ENCODE peak calls at places on chromosomes 5 and 9, in five cellular contexts. B, E, D, L and P are unnamed samples.

GRCh38 chr5:160054047-160054446 is 45.1 kb downstream of the TTC1 start:
- DNase-seq in L (no peak), D (peak), E (no peak), B (no peak), P (no peak)

GRCh38 chr5:168089201-168089887 is 202.1 kb upstream of the WWC1 start:
- DNase-seq in L (no peak), B (no peak), E (no peak), D (no peak), P (no peak)

GRCh38 chr9:135330685-135331590 is 148.6 kb upstream of the PPP1R26 start:
- DNase-seq in B (no peak), D (no peak), L (no peak), E (no peak), P (no peak)

GRCh38 chr9:113221800-113222481 is 597 bp downstream of the SLC31A1 start:
- DNase-seq in D (no peak), B (no peak), E (no peak), L (no peak), P (no peak)

GRCh38 chr5:80961376-80962281 is 1.5 kb downstream of the RASGRF2 start:
- DNase-seq in D (peak), L (no peak), E (no peak), B (no peak), P (no peak)

GRCh38 chr5:88672644-88673493 is 210.1 kb downstream of the MEF2C start:
- DNase-seq in L (no peak), D (no peak), B (no peak), E (no peak), P (no peak)

GRCh38 chr5:122844136-122844915 is 1.1 kb upstream of the SNX24 start:
- DNase-seq in E (no peak), B (no peak), L (no peak), D (no peak), P (no peak)

GRCh38 chr5:180494510-180495181 is 467 bp downstream of the CNOT6 start:
- DNase-seq in B (no peak), L (peak), D (no peak), E (peak), P (no peak)

GRCh38 chr9:111348821-111349271 is 18.8 kb upstream of the OR2K2 start:
- DNase-seq in E (no peak), D (peak), L (no peak), B (peak), P (no peak)

GRCh38 chr9:38380872-38381534 is 11.5 kb upstream of the ALDH1B1 start:
- DNase-seq in B (no peak), D (no peak), E (no peak), L (no peak), P (no peak)

GRCh38 chr5:40569549-40570270 is 110.0 kb upstream of the PTGER4 start:
- DNase-seq in L (no peak), B (peak), E (no peak), D (peak), P (no peak)

GRCh38 chr9:17578911-17579793 is at the start of gene SH3GL2:
- DNase-seq in E (peak), D (peak), L (peak), B (peak), P (no peak)

GRCh38 chr9:108017671-108018070 is 528.1 kb upstream of the KLF4 start:
- DNase-seq in B (no peak), D (no peak), L (peak), E (no peak), P (no peak)

GRCh38 chr9:110426052-110426709 is 88.5 kb upstream of the TXNDC8 start:
- DNase-seq in E (no peak), B (peak), L (peak), D (peak), P (no peak)

GRCh38 chr5:50962934-50963646 is 296.7 kb downstream of the PARP8 start:
- DNase-seq in B (peak), L (peak), D (peak), E (peak), P (peak)

GRCh38 chr9:76516871-76517270 is 57.9 kb downstream of the GCNT1 start:
- DNase-seq in L (no peak), D (no peak), E (no peak), B (no peak), P (no peak)

GRCh38 chr9:14584571-14584970 is 108.7 kb downstream of the ZDHHC21 start:
- DNase-seq in B (no peak), D (no peak), L (no peak), E (no peak), P (no peak)

GRCh38 chr9:90841213-90841612 is 39.6 kb downstream of the SYK start:
- DNase-seq in B (no peak), E (no peak), L (no peak), D (no peak), P (no peak)

GRCh38 chr9:1913931-1914330 is 101.2 kb upstream of the SMARCA2 start:
- DNase-seq in B (no peak), E (no peak), L (no peak), D (no peak), P (no peak)

GRCh38 chr5:125409496-125410351 is 663.3 kb upstream of the ZNF608 start:
- DNase-seq in D (peak), B (no peak), L (no peak), E (no peak), P (no peak)

GRCh38 chr9:87657190-87657589 is 68.7 kb upstream of the CTSL start:
- DNase-seq in B (no peak), E (peak), D (no peak), L (no peak), P (no peak)

GRCh38 chr5:1068895-1069719 is 42.8 kb downstream of the SLC12A7 start:
- DNase-seq in B (no peak), L (no peak), D (no peak), E (no peak), P (no peak)

GRCh38 chr5:1177826-1178528 is 23.4 kb upstream of the SLC6A19 start:
- DNase-seq in E (no peak), D (no peak), B (no peak), L (no peak), P (no peak)

GRCh38 chr5:6631441-6631840 is 1.4 kb downstream of the NSUN2 start:
- DNase-seq in E (no peak), D (no peak), B (peak), L (no peak), P (no peak)

GRCh38 chr5:64295100-64295499 is 129.5 kb downstream of the RNF180 start:
- DNase-seq in L (no peak), D (no peak), E (no peak), B (no peak), P (no peak)

GRCh38 chr5:5787366-5787765 is 364.9 kb downstream of the ICE1 start:
- DNase-seq in L (no peak), E (no peak), D (no peak), B (no peak), P (peak)

GRCh38 chr9:107213561-107214028 is 69.5 kb upstream of the RAD23B start:
- DNase-seq in E (no peak), D (peak), L (peak), B (peak), P (no peak)

GRCh38 chr5:175874462-175875139 is 3.2 kb downstream of the CPLX2 start:
- DNase-seq in E (no peak), L (no peak), D (no peak), B (no peak), P (no peak)

GRCh38 chr5:10018670-10019069 is 231.0 kb downstream of the ATPSCKMT start:
- DNase-seq in E (no peak), B (peak), L (peak), D (peak), P (no peak)

GRCh38 chr5:176501333-176501732 is 35.9 kb downstream of the RNF44 start:
- DNase-seq in D (peak), B (peak), E (no peak), L (peak), P (no peak)

GRCh38 chr5:175728885-175729828 is 71.3 kb downstream of the HRH2 start:
- DNase-seq in E (peak), D (no peak), L (no peak), B (peak), P (no peak)

GRCh38 chr5:94025788-94026473 is 284.5 kb upstream of the POU5F2 start:
- DNase-seq in D (no peak), L (no peak), E (no peak), B (no peak), P (no peak)

GRCh38 chr5:119354522-119355243 is 1.1 kb upstream of the TNFAIP8 start:
- DNase-seq in D (no peak), B (no peak), L (no peak), E (no peak), P (no peak)
- H3K4me3 ChIP-seq in D (no peak), B (no peak), L (no peak), E (no peak), P (peak)

GRCh38 chr5:35651002-35651756 is 33.5 kb downstream of the SPEF2 start:
- DNase-seq in E (no peak), D (peak), L (peak), B (peak), P (no peak)
- TF ChIP-seq CTCF in E (peak), D (peak), L (peak), B (peak), P (no peak)

GRCh38 chr9:137198051-137198747 is 2.3 kb downstream of the TPRN start:
- DNase-seq in D (no peak), L (peak), B (no peak), E (no peak), P (no peak)

GRCh38 chr9:137199411-137200121 is 975 bp downstream of the TPRN start:
- DNase-seq in E (no peak), L (no peak), B (peak), D (peak), P (no peak)

GRCh38 chr9:137201205-137201868 is 796 bp upstream of the TPRN start:
- DNase-seq in B (no peak), L (no peak), D (no peak), E (no peak), P (no peak)

GRCh38 chr9:137200311-137201204 is at the start of gene TPRN:
- DNase-seq in D (peak), B (peak), E (peak), L (peak), P (peak)

GRCh38 chr9:137198748-137199276 is 1.7 kb downstream of the TPRN start:
- DNase-seq in L (no peak), D (no peak), B (no peak), E (no peak), P (no peak)
- H3K4me3 ChIP-seq in L (peak), D (no peak), B (peak), E (no peak), P (peak)

GRCh38 chr5:139138790-139139189 is 59.4 kb downstream of the SIL1 start:
- DNase-seq in L (peak), E (no peak), B (peak), D (peak), P (no peak)

GRCh38 chr5:139134906-139135305 is 63.3 kb downstream of the SIL1 start:
- DNase-seq in D (no peak), E (no peak), B (no peak), L (no peak), P (no peak)

GRCh38 chr5:139138109-139138508 is 60.1 kb downstream of the SIL1 start:
- DNase-seq in E (no peak), B (peak), L (peak), D (peak), P (no peak)

GRCh38 chr5:139140631-139141071 is 57.5 kb downstream of the SIL1 start:
- DNase-seq in E (no peak), D (peak), L (no peak), B (peak), P (no peak)

DNA sequence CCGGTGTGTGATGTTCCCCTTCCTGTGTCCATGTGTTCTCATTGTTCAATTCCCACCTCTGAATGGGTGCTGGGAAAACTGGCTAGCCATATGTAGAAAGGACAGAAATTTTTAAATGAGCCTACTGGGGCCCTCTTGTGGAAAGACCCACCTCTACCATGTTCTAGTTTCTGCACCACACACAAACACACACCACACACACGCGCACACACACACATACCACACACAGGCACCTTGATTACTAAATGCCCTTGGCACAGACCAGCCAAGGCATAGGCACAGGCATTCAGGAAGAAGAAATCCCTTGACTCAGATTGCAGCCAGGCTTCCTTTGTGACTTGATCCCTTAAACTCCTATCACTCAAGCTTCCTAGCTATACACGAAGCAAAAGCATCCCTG is 60.5 kb downstream of the SIL1 start:
- DNase-seq in E (no peak), L (peak), D (peak), B (peak), P (no peak)
- TF ChIP-seq CTCF in E (no peak), L (peak), D (peak), B (peak), P (no peak)

DNA sequence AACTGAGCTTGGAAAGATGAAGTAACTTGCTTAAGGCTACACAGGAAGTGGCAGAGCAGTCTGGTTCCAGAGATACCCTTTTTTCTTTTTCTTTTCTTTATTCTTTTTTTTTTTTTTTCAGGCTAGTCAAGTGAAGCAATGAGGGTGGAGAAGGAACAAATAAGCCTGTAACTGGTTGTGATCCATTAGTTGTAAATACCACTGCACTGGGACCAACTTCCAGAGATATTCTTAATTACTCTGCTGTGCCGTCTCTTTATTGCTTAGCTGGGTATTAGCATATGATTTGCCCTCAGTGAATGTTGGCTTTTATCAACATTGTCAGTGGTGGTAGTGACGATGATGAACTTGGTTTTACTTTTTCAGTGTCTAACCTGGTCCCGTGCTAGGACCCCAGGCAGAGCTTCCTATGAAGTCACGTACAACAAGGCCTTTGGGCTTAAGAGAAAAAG is 26.7 kb downstream of the LNPEP start:
- DNase-seq in B (peak), L (no peak), E (no peak), D (no peak), P (no peak)
- H3K4me3 ChIP-seq in B (no peak), L (no peak), E (no peak), D (no peak), P (no peak)

GRCh38 chr9:130220351-130220750 is 45.2 kb upstream of the HMCN2 start:
- DNase-seq in D (peak), E (no peak), B (peak), L (no peak), P (no peak)
- TF ChIP-seq CTCF in D (peak), E (peak), B (peak), L (no peak), P (no peak)

GRCh38 chr5:127004721-127005120 is 25.6 kb downstream of the MARCHF3 start:
- DNase-seq in E (no peak), L (no peak), D (no peak), B (no peak), P (no peak)

GRCh38 chr5:127008300-127008975 is 21.9 kb downstream of the MARCHF3 start:
- DNase-seq in E (no peak), L (no peak), D (no peak), B (no peak), P (no peak)

GRCh38 chr5:127007522-127007921 is 22.8 kb downstream of the MARCHF3 start:
- DNase-seq in B (no peak), E (no peak), D (no peak), L (no peak), P (no peak)

GRCh38 chr5:127003798-127004495 is 26.4 kb downstream of the MARCHF3 start:
- DNase-seq in D (no peak), E (no peak), B (no peak), L (no peak), P (no peak)

GRCh38 chr5:127006711-127007110 is 23.6 kb downstream of the MARCHF3 start:
- DNase-seq in D (peak), B (peak), E (no peak), L (no peak), P (no peak)
- H3K4me3 ChIP-seq in D (no peak), B (no peak), E (no peak), L (no peak), P (no peak)

GRCh38 chr5:14277407-14278320 is 134.5 kb downstream of the TRIO start:
- DNase-seq in B (no peak), L (no peak), D (no peak), E (no peak), P (peak)
- TF ChIP-seq CTCF in B (no peak), L (no peak), D (no peak), E (no peak), P (no peak)

GRCh38 chr9:127580879-127581278 is 31.2 kb upstream of the STXBP1 start:
- DNase-seq in D (no peak), E (no peak), L (no peak), B (no peak), P (no peak)
- H3K4me3 ChIP-seq in D (no peak), E (no peak), L (no peak), B (no peak), P (no peak)